ENCODE peak calls at places on chromosomes 11 and 22, in five cellular contexts. Y, D, P, S and K are unnamed samples. For H3K4me1, the result is how much of the 10 kb centered on the place peaks cover.

GRCh38 chr11:132430352-132431091 is 1060.1 kb downstream of the NTM start:
- DNase-seq in Y (no peak), D (no peak), P (no peak), S (no peak), K (no peak)

GRCh38 chr11:8917157-8917820 is 6.3 kb downstream of the AKIP1 start:
- DNase-seq in Y (no peak), D (peak), P (no peak), S (peak), K (no peak)

GRCh38 chr11:30016588-30017363 is at the start of gene KCNA4:
- DNase-seq in Y (no peak), D (no peak), P (peak), S (no peak), K (no peak)

GRCh38 chr22:17434856-17435255 is 65.6 kb downstream of the CECR2 start:
- DNase-seq in Y (no peak), D (no peak), P (no peak), S (no peak), K (no peak)

GRCh38 chr11:130213143-130213978 is 53.8 kb downstream of the ST14 start:
- DNase-seq in Y (peak), D (peak), P (peak), S (peak), K (peak)

GRCh38 chr11:31141804-31142203 is 227.7 kb downstream of the DCDC1 start:
- DNase-seq in Y (no peak), D (no peak), P (no peak), S (no peak), K (no peak)

GRCh38 chr22:50656122-50657070 is 16.2 kb upstream of the SHANK3 start:
- DNase-seq in Y (peak), D (peak), P (peak), S (peak), K (no peak)

GRCh38 chr11:103907548-103908455 is 128.6 kb upstream of the DDI1 start:
- DNase-seq in Y (no peak), D (peak), P (no peak), S (peak), K (no peak)

GRCh38 chr11:119676461-119677020 is 52.5 kb downstream of the NECTIN1 start:
- DNase-seq in Y (no peak), D (peak), P (no peak), S (peak), K (no peak)

GRCh38 chr11:75011872-75012271 is 23.1 kb downstream of the NEU3 start:
- DNase-seq in Y (no peak), D (no peak), P (no peak), S (no peak), K (no peak)

GRCh38 chr11:126628790-126629621 is 273.5 kb downstream of the ST3GAL4 start:
- DNase-seq in Y (no peak), D (peak), P (no peak), S (no peak), K (peak)

GRCh38 chr11:131787119-131787518 is 416.7 kb downstream of the NTM start:
- DNase-seq in Y (no peak), D (no peak), P (no peak), S (no peak), K (no peak)

GRCh38 chr11:86738615-86739014 is 61.7 kb upstream of the PRSS23 start:
- DNase-seq in Y (no peak), D (no peak), P (no peak), S (no peak), K (no peak)

GRCh38 chr11:9516113-9516512 is 55.3 kb downstream of the ZNF143 start:
- DNase-seq in Y (no peak), D (no peak), P (no peak), S (no peak), K (no peak)

GRCh38 chr11:30333405-30333804 is 10.5 kb downstream of the ARL14EP start:
- DNase-seq in Y (no peak), D (no peak), P (no peak), S (peak), K (no peak)

GRCh38 chr22:25420925-25421904 is 143.3 kb upstream of the GRK3 start:
- DNase-seq in Y (no peak), D (no peak), P (no peak), S (no peak), K (no peak)

GRCh38 chr11:12547953-12548650 is 126.1 kb upstream of the TEAD1 start:
- DNase-seq in Y (no peak), D (no peak), P (peak), S (no peak), K (no peak)

GRCh38 chr11:86174101-86175046 is 70.2 kb upstream of the EED start:
- DNase-seq in Y (no peak), D (peak), P (peak), S (peak), K (peak)

GRCh38 chr11:44601471-44602370 is 36.3 kb downstream of the CD82 start:
- DNase-seq in Y (peak), D (no peak), P (no peak), S (no peak), K (no peak)

GRCh38 chr11:13169709-13170108 is 107.9 kb upstream of the BMAL1 start:
- DNase-seq in Y (no peak), D (peak), P (no peak), S (peak), K (no peak)

GRCh38 chr22:24154826-24155225 is 26.5 kb upstream of the SUSD2 start:
- DNase-seq in Y (no peak), D (no peak), P (no peak), S (no peak), K (no peak)

GRCh38 chr22:24156915-24157782 is 24.1 kb upstream of the SUSD2 start:
- DNase-seq in Y (peak), D (peak), P (peak), S (peak), K (peak)

GRCh38 chr22:24155597-24156145 is 25.6 kb upstream of the SUSD2 start:
- DNase-seq in Y (peak), D (peak), P (peak), S (peak), K (peak)

GRCh38 chr22:24157783-24158170 is 23.5 kb upstream of the SUSD2 start:
- DNase-seq in Y (peak), D (no peak), P (no peak), S (no peak), K (no peak)

GRCh38 chr22:24156146-24156914 is 25.0 kb upstream of the SUSD2 start:
- DNase-seq in Y (peak), D (peak), P (no peak), S (peak), K (peak)
- H3K4me1 ChIP-seq in Y (half or more), D (under half), P (under half), S (under half), K (under half)

DNA sequence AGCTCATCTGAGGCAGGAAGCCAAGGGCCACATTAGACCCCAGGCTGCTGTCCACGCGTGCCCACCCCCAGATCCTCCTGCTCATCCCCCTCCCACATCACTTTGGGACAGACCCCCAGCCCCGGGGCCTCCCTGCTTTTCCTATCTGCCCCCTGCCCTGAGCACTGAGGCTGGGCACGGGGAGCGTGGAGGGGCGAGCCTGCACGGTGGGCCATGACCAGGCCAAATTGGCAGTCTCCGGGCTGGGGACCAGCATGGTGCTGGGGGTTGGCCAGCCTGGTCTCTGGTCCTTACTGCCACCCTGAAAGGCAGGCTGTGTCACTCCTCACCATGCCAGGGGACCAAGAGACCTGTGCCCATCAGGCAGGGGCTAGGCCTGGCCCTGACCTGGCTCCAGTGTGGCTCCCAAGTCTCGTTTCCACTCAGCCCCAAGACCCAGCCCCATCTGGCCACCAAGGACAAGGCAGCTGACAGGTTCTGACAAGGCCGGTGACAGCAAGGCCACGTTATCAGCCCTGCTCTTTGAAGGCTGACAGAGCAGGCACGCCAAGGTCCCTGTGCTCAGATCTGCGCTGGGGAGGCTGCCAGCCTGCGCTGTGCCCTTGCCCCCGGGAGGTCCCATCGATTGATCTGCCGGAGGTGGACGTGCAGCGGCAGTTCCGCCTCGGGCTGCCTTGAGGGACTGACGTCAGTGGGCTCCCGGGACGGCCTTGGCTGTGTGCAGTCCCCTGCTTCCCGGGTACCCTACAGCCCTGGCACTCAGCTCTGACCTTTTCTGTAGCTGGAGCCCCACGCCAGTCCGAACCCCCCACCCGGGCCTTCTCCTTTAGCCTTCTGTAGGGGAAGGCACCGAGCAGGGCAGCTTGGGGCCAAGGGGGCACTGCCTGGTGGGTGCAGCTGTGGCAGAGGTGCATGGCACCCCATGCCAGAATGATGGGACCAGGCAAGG is 3.6 kb downstream of the TNNI2 start:
- DNase-seq in Y (peak), D (no peak), P (peak), S (no peak), K (peak)
- H3K4me3 ChIP-seq in Y (no peak), D (no peak), P (no peak), S (no peak), K (no peak)

GRCh38 chr22:29842172-29842571 is 4.1 kb upstream of the ASCC2 start:
- DNase-seq in Y (no peak), D (no peak), P (no peak), S (peak), K (no peak)

GRCh38 chr22:29838599-29838956 is 504 bp upstream of the ASCC2 start:
- DNase-seq in Y (no peak), D (no peak), P (no peak), S (no peak), K (no peak)

GRCh38 chr22:29840498-29840897 is 2.4 kb upstream of the ASCC2 start:
- DNase-seq in Y (no peak), D (no peak), P (no peak), S (no peak), K (no peak)

GRCh38 chr22:29833392-29833949 is 4.6 kb downstream of the ASCC2 start:
- DNase-seq in Y (no peak), D (no peak), P (no peak), S (no peak), K (no peak)

DNA sequence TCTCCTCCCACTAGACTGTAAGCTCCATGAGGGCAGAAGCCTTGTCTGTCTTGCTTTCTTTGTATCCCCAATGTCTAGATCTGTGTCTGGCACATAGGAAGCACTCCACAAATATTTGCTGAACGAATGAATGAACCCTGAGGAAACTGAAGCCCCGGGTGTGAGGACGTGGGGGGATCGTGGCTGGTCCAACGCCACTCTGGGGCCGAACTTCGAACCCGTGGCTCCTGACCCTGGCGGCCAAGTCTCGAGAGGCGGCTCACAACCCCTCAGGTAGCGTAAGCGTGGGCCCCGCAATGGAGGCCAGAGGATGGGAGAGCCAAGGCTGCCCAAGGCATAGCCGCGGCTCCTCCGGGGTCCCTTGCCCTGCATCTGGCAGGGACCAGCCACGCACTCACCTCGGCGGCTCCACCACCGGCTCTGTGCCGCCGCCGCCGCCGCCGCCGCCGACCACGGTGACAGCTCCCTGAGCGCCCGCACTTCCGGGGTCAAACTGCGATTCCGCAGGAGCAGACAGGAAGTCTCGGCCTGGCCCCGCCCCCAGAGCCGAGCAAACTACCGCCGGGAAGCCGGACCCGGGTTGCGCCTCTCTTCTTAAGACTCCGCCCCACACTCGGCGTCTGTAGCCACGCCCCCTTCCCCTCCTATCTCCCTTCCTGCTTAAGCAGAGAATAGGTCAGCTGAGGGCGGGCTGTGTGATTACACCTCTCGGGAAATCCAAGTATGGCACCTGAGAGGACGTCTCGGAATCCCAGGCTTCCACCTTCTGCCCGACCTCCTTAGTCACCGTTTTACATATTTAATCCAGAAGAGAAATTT is at the start of gene ASCC2:
- DNase-seq in Y (peak), D (peak), P (peak), S (peak), K (peak)
- TF ChIP-seq CTCF in Y (no peak), D (no peak), P (no peak), S (no peak), K (no peak)

GRCh38 chr22:42895087-42895486 is 38.0 kb upstream of the ARFGAP3 start:
- DNase-seq in Y (no peak), D (no peak), P (no peak), S (no peak), K (no peak)

GRCh38 chr22:42893366-42894150 is 36.5 kb upstream of the ARFGAP3 start:
- DNase-seq in Y (peak), D (no peak), P (no peak), S (no peak), K (no peak)

GRCh38 chr22:42895541-42895981 is 38.5 kb upstream of the ARFGAP3 start:
- DNase-seq in Y (no peak), D (no peak), P (no peak), S (no peak), K (no peak)

GRCh38 chr22:42901790-42902508 is 44.9 kb upstream of the ARFGAP3 start:
- DNase-seq in Y (no peak), D (no peak), P (peak), S (no peak), K (no peak)

DNA sequence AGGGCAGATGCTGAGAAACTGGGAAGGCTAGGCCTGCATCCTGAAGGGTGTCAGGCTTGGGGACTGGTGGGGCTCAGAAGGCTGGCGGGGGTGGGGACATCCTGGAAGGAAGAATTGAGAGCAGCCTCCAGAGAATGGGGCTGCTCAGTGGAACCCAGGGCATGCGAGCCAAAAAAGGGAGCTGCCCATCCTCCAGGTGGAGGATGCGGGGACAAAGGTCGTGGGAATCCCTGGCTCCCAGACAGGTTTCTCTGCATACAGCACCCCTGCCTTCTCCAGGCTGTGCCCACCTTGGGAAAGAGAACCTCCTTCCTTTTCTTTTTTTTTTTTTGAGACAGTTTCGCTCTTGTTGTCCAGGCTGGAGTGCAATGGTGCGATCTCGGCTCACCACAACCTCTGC is 40.9 kb upstream of the ARFGAP3 start:
- DNase-seq in Y (no peak), D (no peak), P (no peak), S (no peak), K (no peak)
- H3K4me1 ChIP-seq in Y (half or more), D (under half), P (under half), S (under half), K (under half)

GRCh38 chr11:6321356-6321755 is 1.1 kb upstream of the CAVIN3 start:
- DNase-seq in Y (no peak), D (no peak), P (no peak), S (no peak), K (no peak)
- H3K4me3 ChIP-seq in Y (no peak), D (no peak), P (peak), S (no peak), K (no peak)

GRCh38 chr11:2694495-2694894 is 5.3 kb downstream of the KCNQ1OT1 start:
- DNase-seq in Y (peak), D (no peak), P (no peak), S (no peak), K (no peak)

GRCh38 chr11:2694995-2695939 is 4.5 kb downstream of the KCNQ1OT1 start:
- DNase-seq in Y (peak), D (no peak), P (no peak), S (no peak), K (peak)

GRCh38 chr11:2691991-2692841 is 7.6 kb downstream of the KCNQ1OT1 start:
- DNase-seq in Y (peak), D (no peak), P (no peak), S (peak), K (no peak)

GRCh38 chr11:2693271-2693833 is 6.4 kb downstream of the KCNQ1OT1 start:
- DNase-seq in Y (peak), D (no peak), P (no peak), S (no peak), K (peak)

GRCh38 chr11:2693851-2694261 is 5.9 kb downstream of the KCNQ1OT1 start:
- DNase-seq in Y (peak), D (no peak), P (no peak), S (peak), K (peak)
- TF ChIP-seq CTCF in Y (no peak), D (no peak), P (no peak), S (peak), K (no peak)

GRCh38 chr22:30247974-30248373 is 1.4 kb upstream of the LIF start:
- DNase-seq in Y (no peak), D (no peak), P (no peak), S (no peak), K (no peak)

GRCh38 chr22:30248484-30248883 is 1.9 kb upstream of the LIF start:
- DNase-seq in Y (no peak), D (no peak), P (no peak), S (no peak), K (no peak)

GRCh38 chr22:30250039-30250565 is 3.5 kb upstream of the LIF start:
- DNase-seq in Y (no peak), D (no peak), P (no peak), S (no peak), K (no peak)

GRCh38 chr22:30250713-30251267 is 4.2 kb upstream of the LIF start:
- DNase-seq in Y (no peak), D (peak), P (no peak), S (peak), K (peak)

GRCh38 chr22:30249049-30250038 is 2.8 kb upstream of the LIF start:
- DNase-seq in Y (no peak), D (no peak), P (peak), S (no peak), K (no peak)
- H3K4me1 ChIP-seq in Y (half or more), D (half or more), P (under half), S (half or more), K (under half)

GRCh38 chr11:20014067-20014402 is 146.2 kb downstream of the DBX1 start:
- DNase-seq in Y (no peak), D (no peak), P (no peak), S (no peak), K (no peak)
- H3K4me3 ChIP-seq in Y (no peak), D (no peak), P (no peak), S (no peak), K (no peak)